ENCODE peak calls at places on chromosomes 16 and 17, in nine cellular contexts. V, R, S, Y, X, O, U, D and I are unnamed samples.
A peak's percentile ranks its signal among the peaks of the same experiment; 100 is the strongest.

GRCh38 chr16:88102597-88102996 is 151.4 kb downstream of the BANP start:
- DNase-seq in S (no peak), D (no peak), U (no peak), O (no peak), V (peak; percentile 43), Y (no peak), R (no peak), X (no peak), I (no peak)

GRCh38 chr17:57050303-57050702 is 34.7 kb upstream of the AKAP1 start:
- DNase-seq in U (no peak), Y (no peak), X (no peak), S (no peak), V (no peak), D (no peak), O (no peak), R (no peak), I (no peak)

GRCh38 chr16:46885960-46886763 is 2.0 kb downstream of the GPT2 start:
- DNase-seq in Y (peak; percentile 52), S (no peak), U (no peak), X (no peak), R (no peak), O (no peak), D (peak; percentile 43), V (peak; percentile 85), I (peak; percentile 67)

GRCh38 chr16:19517424-19518089 is 4.3 kb downstream of the GDE1 start:
- DNase-seq in V (no peak), X (no peak), Y (no peak), R (no peak), S (no peak), D (no peak), O (no peak), U (no peak), I (no peak)

GRCh38 chr16:35711435-35711834 is 2252.0 kb downstream of the TP53TG3F start:
- DNase-seq in U (no peak), O (no peak), D (no peak), R (no peak), X (no peak), V (no peak), S (no peak), Y (no peak), I (no peak)

GRCh38 chr17:49516190-49516589 is 21.1 kb downstream of the NGFR start:
- DNase-seq in Y (no peak), X (no peak), O (no peak), V (no peak), U (no peak), S (no peak), D (no peak), R (peak; percentile 64), I (no peak)

GRCh38 chr17:42566873-42567573 is at the start of gene MLX:
- DNase-seq in V (peak; percentile 98), D (peak; percentile 91), U (peak; percentile 96), R (peak; percentile 97), S (peak; percentile 56), Y (peak; percentile 80), X (peak; percentile 99), O (peak; percentile 85), I (peak; percentile 72)

GRCh38 chr17:55426851-55427586 is 5.4 kb upstream of the MMD start:
- DNase-seq in V (no peak), Y (no peak), U (no peak), X (no peak), O (no peak), S (no peak), R (no peak), D (no peak), I (no peak)

GRCh38 chr17:76492989-76493501 is 8.2 kb downstream of the RHBDF2 start:
- DNase-seq in X (no peak), D (no peak), R (peak; percentile 84), O (no peak), S (no peak), V (peak; percentile 78), Y (peak; percentile 21), U (peak; percentile 79), I (peak; percentile 56)

GRCh38 chr17:7988750-7989178 is 13.7 kb upstream of the GUCY2D start:
- DNase-seq in R (no peak), D (no peak), U (peak; percentile 26), O (peak; percentile 66), V (no peak), S (peak; percentile 73), X (no peak), Y (no peak), I (no peak)

GRCh38 chr17:68682913-68683312 is 81.7 kb upstream of the FAM20A start:
- DNase-seq in R (no peak), U (no peak), Y (no peak), S (no peak), V (no peak), X (no peak), O (no peak), D (no peak), I (no peak)

GRCh38 chr17:37133131-37133530 is 184.4 kb downstream of the AATF start:
- DNase-seq in V (no peak), Y (no peak), S (no peak), R (no peak), U (no peak), D (no peak), X (no peak), O (no peak), I (no peak)